ENCODE peak calls at places on chromosomes 5 and 9, in ten cellular contexts. M is transverse colon, W is activated B cell treated with CpG ODN at 0.5 μM for 24 hours, B is dorsolateral prefrontal cortex, V is endothelial cell, T is Calu3, U is cardiac fibroblast, N is heart right ventricle, I is DND-41, A is WTC11. O is an unnamed sample.

GRCh38 chr5:125190232-125191051 is 444.0 kb upstream of the ZNF608 start:
- DNase-seq in T (no peak), W (no peak), N (no peak), A (no peak), U (no peak), M (no peak), B (no peak), I (no peak), V (no peak), O (no peak)

GRCh38 chr5:73826761-73827450 is 200.9 kb downstream of the ARHGEF28 start:
- DNase-seq in W (no peak), N (no peak), V (no peak), I (no peak), A (no peak), M (no peak), U (peak), T (no peak), B (no peak), O (no peak)

GRCh38 chr9:136200424-136200823 is 4.5 kb downstream of the LHX3 start:
- DNase-seq in A (no peak), V (no peak), I (no peak), U (no peak), B (no peak), T (no peak), M (no peak), W (no peak), N (no peak), O (no peak)

GRCh38 chr5:316210-317085 is 5.1 kb upstream of the AHRR start:
- DNase-seq in M (no peak), V (no peak), A (no peak), I (no peak), N (no peak), B (no peak), W (no peak), T (no peak), U (no peak), O (no peak)

GRCh38 chr9:122944960-122945888 is 4.4 kb downstream of the RABGAP1 start:
- DNase-seq in N (no peak), U (no peak), T (no peak), I (no peak), M (no peak), A (no peak), B (no peak), V (no peak), W (no peak), O (no peak)

GRCh38 chr5:134003957-134004625 is 684 bp downstream of the VDAC1 start:
- DNase-seq in M (peak), T (peak), N (peak), I (peak), V (no peak), U (no peak), B (peak), W (peak), A (peak), O (peak)

GRCh38 chr5:14309864-14310531 is 166.9 kb downstream of the TRIO start:
- DNase-seq in W (no peak), M (no peak), V (no peak), U (no peak), A (no peak), T (no peak), I (no peak), B (no peak), N (no peak), O (no peak)

GRCh38 chr5:157535042-157535865 is 40.3 kb downstream of the ADAM19 start:
- DNase-seq in A (no peak), V (no peak), I (no peak), T (no peak), W (no peak), B (no peak), N (peak), U (no peak), M (no peak), O (no peak)

GRCh38 chr9:37100317-37100716 is 20.1 kb upstream of the ZCCHC7 start:
- DNase-seq in V (no peak), N (no peak), T (no peak), B (no peak), A (no peak), W (no peak), M (no peak), I (no peak), U (no peak), O (no peak)

GRCh38 chr9:89340332-89340731 is 22.0 kb downstream of the SECISBP2 start:
- DNase-seq in U (no peak), A (no peak), N (no peak), B (no peak), T (no peak), W (no peak), I (no peak), M (no peak), V (no peak), O (no peak)

GRCh38 chr9:132880311-132880661 is 1.6 kb downstream of the SPACA9 start:
- DNase-seq in U (no peak), W (no peak), B (no peak), N (no peak), V (no peak), M (no peak), A (no peak), T (no peak), I (no peak), O (no peak)

GRCh38 chr9:128503870-128504269 is 649 bp upstream of the GLE1 start:
- DNase-seq in A (no peak), W (no peak), M (peak), U (peak), T (peak), N (no peak), I (no peak), B (no peak), V (no peak), O (no peak)

GRCh38 chr5:154652746-154653417 is 102.3 kb upstream of the LARP1 start:
- DNase-seq in A (no peak), W (no peak), B (no peak), V (no peak), U (peak), M (peak), T (peak), I (no peak), N (no peak), O (no peak)
- TF ChIP-seq CTCF in A (no peak), W (no peak), B (no peak), V (no peak), U (no peak), M (peak), T (no peak), I (no peak), N (no peak), O (no peak)

GRCh38 chr5:43040287-43041098 is at the start of gene ANXA2R:
- DNase-seq in T (peak), I (peak), N (peak), V (peak), M (peak), W (peak), U (peak), A (peak), B (peak), O (peak)
- TF ChIP-seq CTCF in T (peak), I (peak), N (peak), V (peak), M (peak), W (peak), U (peak), A (peak), B (peak), O (peak)

GRCh38 chr5:171435908-171436307 is 16.5 kb downstream of the FGF18 start:
- DNase-seq in N (no peak), A (no peak), M (no peak), I (no peak), V (no peak), W (no peak), T (no peak), U (no peak), B (no peak), O (no peak)

GRCh38 chr5:171438753-171439152 is 19.3 kb downstream of the FGF18 start:
- DNase-seq in U (no peak), N (no peak), V (no peak), A (no peak), W (no peak), I (no peak), B (no peak), M (no peak), T (no peak), O (no peak)

GRCh38 chr5:171434874-171435273 is 15.4 kb downstream of the FGF18 start:
- DNase-seq in N (no peak), B (no peak), M (no peak), A (no peak), I (no peak), U (no peak), T (no peak), W (no peak), V (no peak), O (no peak)

GRCh38 chr5:171436804-171437285 is 17.4 kb downstream of the FGF18 start:
- DNase-seq in T (no peak), M (no peak), N (no peak), U (no peak), A (no peak), V (no peak), I (no peak), W (no peak), B (no peak), O (no peak)

DNA sequence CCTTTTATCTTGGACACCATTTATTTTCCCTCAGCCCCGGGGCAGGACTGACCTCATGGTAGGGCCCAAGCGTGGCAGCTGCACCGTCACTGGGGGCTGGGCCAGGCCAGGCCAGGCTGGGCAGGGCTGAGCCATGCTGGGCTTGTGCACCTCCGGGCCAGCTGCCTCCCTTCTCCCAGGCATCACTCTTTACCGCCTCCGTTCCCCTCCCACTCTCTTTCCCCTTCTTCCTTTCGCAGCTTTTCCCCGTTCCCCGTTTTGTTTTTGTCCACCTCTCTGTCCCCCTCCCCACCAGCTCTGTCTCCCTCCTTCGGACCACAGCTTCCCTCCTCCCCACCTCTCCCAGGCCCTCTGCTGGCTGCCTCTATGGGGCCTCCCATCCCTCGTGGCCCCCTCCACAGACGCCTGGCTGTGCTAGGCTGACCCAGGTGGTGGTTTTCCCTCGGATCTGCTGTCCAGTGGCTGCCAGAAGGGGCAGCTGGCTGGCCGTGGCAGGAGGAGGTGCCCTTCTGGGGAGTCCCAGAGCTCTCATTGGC is 17.9 kb downstream of the FGF18 start:
- DNase-seq in V (no peak), M (no peak), T (no peak), U (no peak), N (no peak), W (no peak), I (no peak), B (no peak), A (peak), O (peak)
- TF ChIP-seq CTCF in V (no peak), M (no peak), T (no peak), U (no peak), N (no peak), W (no peak), I (no peak), B (no peak), A (no peak), O (no peak)

GRCh38 chr5:139193928-139194327 is 4.2 kb downstream of the SIL1 start:
- DNase-seq in U (peak), I (no peak), W (no peak), M (no peak), T (no peak), N (no peak), B (no peak), A (no peak), V (no peak), O (no peak)
- TF ChIP-seq CTCF in U (peak), I (peak), W (no peak), M (peak), T (peak), N (no peak), B (no peak), A (no peak), V (peak), O (peak)

GRCh38 chr5:149450199-149450598 is 71.1 kb upstream of the IL17B start:
- DNase-seq in T (no peak), A (no peak), M (peak), V (no peak), N (peak), U (peak), I (no peak), B (no peak), W (no peak), O (no peak)

GRCh38 chr5:149452007-149452664 is 73.0 kb upstream of the IL17B start:
- DNase-seq in I (no peak), B (no peak), V (peak), M (peak), U (peak), N (peak), W (no peak), A (peak), T (peak), O (no peak)

GRCh38 chr5:149447373-149448367 is 68.6 kb upstream of the IL17B start:
- DNase-seq in M (no peak), V (no peak), W (no peak), N (no peak), A (no peak), B (no peak), I (no peak), T (no peak), U (no peak), O (no peak)

GRCh38 chr5:149445739-149446369 is 66.8 kb upstream of the IL17B start:
- DNase-seq in I (no peak), A (no peak), U (peak), W (no peak), M (no peak), V (no peak), N (no peak), T (no peak), B (no peak), O (no peak)

DNA sequence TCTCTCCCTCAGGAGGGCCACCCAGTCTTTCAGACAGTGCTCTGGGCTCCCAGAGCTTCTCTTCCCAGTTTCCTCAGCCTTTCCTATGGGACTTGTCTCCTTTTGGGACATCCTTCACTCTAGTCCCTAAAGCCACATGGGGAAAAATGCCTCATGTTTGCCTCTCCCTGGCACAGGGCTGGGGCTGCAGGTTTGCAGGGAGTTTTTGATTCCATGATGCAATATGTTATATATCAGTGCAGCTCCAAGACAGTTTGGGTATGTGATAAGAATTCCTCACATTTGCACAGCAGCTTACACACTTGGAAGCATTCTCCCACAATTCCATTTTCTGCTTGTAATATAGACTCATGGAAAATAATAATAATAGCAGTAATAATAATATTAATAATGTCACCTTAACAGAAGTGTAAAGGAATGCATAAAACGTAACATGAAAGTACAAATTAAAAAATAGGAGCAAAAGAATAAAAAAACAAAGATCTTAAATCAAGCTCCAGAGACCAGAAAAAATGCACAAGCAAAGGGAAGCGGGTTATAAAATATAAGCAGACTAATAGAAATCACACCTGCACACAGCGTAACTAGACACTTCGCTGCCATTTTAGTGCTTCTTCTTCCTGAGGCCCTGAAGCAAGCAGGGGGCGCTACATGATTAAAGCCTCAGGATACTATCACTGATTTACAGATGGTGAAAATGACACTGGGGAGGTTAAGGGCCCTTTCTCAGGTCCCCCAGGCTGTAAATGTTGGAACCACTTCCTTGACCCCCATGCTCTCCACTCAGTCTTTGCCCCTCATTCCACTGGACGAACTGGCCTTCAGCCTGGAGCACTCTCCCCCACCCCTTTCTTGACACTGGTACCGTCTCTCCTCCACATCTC is 70.0 kb upstream of the IL17B start:
- DNase-seq in W (no peak), I (no peak), B (no peak), M (peak), V (no peak), T (no peak), U (peak), N (no peak), A (peak), O (no peak)
- TF ChIP-seq CTCF in W (no peak), I (peak), B (no peak), M (peak), V (no peak), T (peak), U (peak), N (peak), A (no peak), O (no peak)

DNA sequence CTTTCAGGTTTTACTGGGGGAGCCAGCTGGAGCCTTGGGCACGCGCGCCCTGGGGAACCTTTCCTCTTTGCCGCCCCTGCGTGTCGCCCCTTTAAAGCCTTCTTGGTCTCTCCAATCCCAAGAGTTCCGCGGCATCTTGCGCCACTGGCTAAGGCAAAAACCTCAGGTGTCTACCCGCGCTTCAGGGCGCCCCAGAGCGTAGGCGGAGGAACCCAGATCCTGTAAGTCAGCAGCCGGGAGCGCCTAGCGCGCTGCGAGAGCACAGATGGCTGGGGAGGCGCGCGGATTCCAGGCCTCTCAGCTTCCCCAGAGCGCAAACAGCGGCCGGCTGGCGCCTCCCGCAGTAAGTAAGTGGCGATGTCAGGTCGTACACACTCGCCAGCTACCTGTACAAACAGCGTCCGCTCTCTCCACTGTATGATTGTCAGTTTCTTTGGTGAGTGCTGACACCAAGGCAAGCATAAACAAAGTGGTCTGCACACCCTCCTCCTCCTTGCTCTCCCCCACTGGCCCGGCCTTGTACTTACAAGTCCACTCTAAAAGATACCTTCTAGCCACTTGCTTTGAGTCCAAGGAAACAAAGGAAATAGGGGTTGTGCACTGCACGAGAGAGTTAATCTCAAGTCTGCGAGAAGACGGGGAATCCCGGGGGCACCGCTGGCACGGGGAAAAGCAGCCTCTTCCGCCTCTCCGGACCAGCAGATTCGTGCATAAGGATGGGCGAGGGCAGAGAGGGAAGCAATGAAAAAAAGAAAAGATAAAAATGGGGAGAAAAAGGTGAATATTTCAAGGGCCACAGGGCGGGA is 2.9 kb downstream of the HTR1A start:
- DNase-seq in W (no peak), V (peak), I (no peak), U (no peak), N (no peak), A (peak), T (no peak), B (peak), M (no peak), O (peak)
- TF ChIP-seq CTCF in W (no peak), V (peak), I (no peak), U (no peak), N (no peak), A (peak), T (no peak), B (peak), M (no peak), O (peak)

GRCh38 chr9:111720170-111720569 is 58.8 kb downstream of the GNG10 start:
- DNase-seq in I (no peak), W (no peak), V (no peak), M (no peak), B (no peak), T (no peak), N (no peak), U (no peak), A (no peak), O (no peak)
- TF ChIP-seq CTCF in I (peak), W (no peak), V (no peak), M (no peak), B (no peak), T (no peak), N (no peak), U (no peak), A (no peak), O (no peak)

GRCh38 chr5:76583163-76584047 is 39.8 kb downstream of the F2RL2 start:
- DNase-seq in T (no peak), W (no peak), M (no peak), V (no peak), N (no peak), A (no peak), I (no peak), U (peak), B (no peak), O (no peak)
- TF ChIP-seq CTCF in T (peak), W (no peak), M (peak), V (peak), N (peak), A (no peak), I (peak), U (peak), B (no peak), O (peak)